ENCODE peak calls at places on chromosomes 12 and 14, in five cellular contexts. E, R, M, Z and Q are unnamed samples.
A peak's percentile ranks its signal among the peaks of the same experiment; 100 is the strongest.

GRCh38 chr14:65070710-65071033 is 31.6 kb downstream of the MAX start:
- DNase-seq in E (no peak), R (peak; percentile 69), M (no peak), Z (peak; percentile 24), Q (no peak)

GRCh38 chr12:43776498-43776897 is 17.7 kb downstream of the IRAK4 start:
- DNase-seq in E (peak; percentile 27), R (no peak), M (no peak), Z (peak; percentile 36), Q (no peak)

GRCh38 chr14:23321572-23322547 is 603 bp downstream of the PABPN1 start:
- DNase-seq in E (peak; percentile 81), R (peak; percentile 58), M (peak; percentile 44), Z (peak; percentile 55), Q (peak; percentile 56)

GRCh38 chr12:53057816-53058500 is 8.1 kb downstream of the TNS2 start:
- DNase-seq in E (no peak), R (no peak), M (no peak), Z (no peak), Q (no peak)

GRCh38 chr12:66036317-66036716 is 94.2 kb downstream of the LLPH start:
- DNase-seq in E (no peak), R (no peak), M (no peak), Z (no peak), Q (no peak)

GRCh38 chr12:1360812-1361211 is 233.6 kb downstream of the FBXL14 start:
- DNase-seq in E (no peak), R (no peak), M (no peak), Z (no peak), Q (no peak)

GRCh38 chr12:65953621-65954020 is 129.3 kb downstream of the HMGA2 start:
- DNase-seq in E (no peak), R (no peak), M (no peak), Z (no peak), Q (no peak)

GRCh38 chr12:4780624-4781023 is 60.4 kb downstream of the GALNT8 start:
- DNase-seq in E (no peak), R (no peak), M (no peak), Z (no peak), Q (no peak)

GRCh38 chr12:45309826-45310626 is 94.1 kb downstream of the ANO6 start:
- DNase-seq in E (no peak), R (no peak), M (no peak), Z (no peak), Q (no peak)

DNA sequence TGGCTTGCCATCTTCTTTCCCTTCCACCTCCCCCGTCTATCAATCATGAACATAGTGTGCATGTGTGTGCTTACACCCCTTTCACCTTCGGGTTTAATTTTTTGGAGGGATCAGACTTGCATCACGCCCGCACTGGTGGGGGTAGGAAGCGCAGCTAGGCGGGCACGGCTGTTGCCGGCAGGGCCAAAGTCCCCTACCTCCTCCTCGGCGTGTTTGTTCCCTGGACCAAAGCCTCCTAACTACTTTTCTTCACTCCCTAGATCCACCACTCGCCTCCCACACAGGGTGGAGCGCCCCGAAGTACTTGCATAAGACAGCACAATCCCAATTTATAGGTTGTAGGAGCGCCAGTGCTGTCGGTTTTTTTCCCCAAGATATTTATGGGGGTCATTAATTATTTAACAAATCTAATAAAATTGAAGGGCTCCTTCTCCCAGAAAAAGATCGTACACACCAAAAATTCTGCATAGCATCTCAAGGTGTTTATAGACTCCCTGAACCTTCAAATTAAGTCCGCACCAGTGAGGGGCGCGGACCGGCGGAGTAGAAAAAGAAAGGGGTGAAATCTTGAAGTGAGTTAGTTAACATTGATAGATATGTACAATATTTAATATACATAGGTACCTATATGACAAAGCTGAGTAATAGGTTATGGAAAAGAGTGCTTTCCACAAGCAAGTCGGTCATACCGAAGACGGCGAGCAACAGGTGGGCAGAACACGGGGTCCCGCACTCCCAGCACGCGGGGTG is 714 bp downstream of the PKP2 start:
- DNase-seq in E (peak; percentile 9), R (peak; percentile 79), M (no peak), Z (no peak), Q (no peak)
- TF ChIP-seq CTCF in E (no peak), R (peak; percentile 27), M (peak; percentile 51), Z (no peak), Q (no peak)

DNA sequence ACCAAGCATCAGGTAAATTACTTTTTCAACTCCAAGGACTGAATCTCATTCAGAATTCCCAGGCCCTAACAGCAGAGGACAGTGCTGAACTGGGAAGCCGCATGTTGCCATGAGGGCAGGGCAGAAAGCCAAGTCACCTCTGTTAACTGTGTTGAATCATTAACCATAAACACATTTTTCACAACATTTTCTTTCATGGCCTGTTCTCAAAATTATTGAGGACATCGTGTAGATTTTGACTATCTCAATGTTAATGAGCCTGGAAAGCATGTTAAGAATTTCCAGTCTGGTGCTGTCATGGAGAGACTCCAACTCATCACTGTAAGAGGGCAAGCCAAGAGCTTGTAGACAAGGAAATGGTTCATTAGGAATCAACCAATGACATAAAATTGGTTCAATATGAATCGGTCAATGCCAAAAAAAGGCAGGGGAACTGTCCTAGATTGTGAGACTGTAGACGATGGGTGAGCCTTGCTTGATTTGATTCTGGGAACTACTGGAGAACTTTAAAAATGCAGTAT is 33.7 kb downstream of the CPM start:
- DNase-seq in E (no peak), R (peak; percentile 75), M (no peak), Z (no peak), Q (no peak)
- TF ChIP-seq CTCF in E (no peak), R (peak; percentile 55), M (no peak), Z (no peak), Q (no peak)

GRCh38 chr12:31323466-31324115 is 2.4 kb downstream of the SINHCAF start:
- DNase-seq in E (peak; percentile 78), R (peak; percentile 57), M (no peak), Z (peak; percentile 83), Q (peak; percentile 62)

GRCh38 chr12:31324845-31325523 is 966 bp downstream of the SINHCAF start:
- DNase-seq in E (peak; percentile 51), R (peak; percentile 61), M (peak; percentile 40), Z (peak; percentile 66), Q (peak; percentile 52)

GRCh38 chr12:31325524-31325875 is 450 bp downstream of the SINHCAF start:
- DNase-seq in E (peak; percentile 25), R (no peak), M (no peak), Z (peak; percentile 30), Q (peak; percentile 46)

GRCh38 chr12:31322651-31323248 is 3.2 kb downstream of the SINHCAF start:
- DNase-seq in E (no peak), R (peak; percentile 13), M (no peak), Z (no peak), Q (no peak)

DNA sequence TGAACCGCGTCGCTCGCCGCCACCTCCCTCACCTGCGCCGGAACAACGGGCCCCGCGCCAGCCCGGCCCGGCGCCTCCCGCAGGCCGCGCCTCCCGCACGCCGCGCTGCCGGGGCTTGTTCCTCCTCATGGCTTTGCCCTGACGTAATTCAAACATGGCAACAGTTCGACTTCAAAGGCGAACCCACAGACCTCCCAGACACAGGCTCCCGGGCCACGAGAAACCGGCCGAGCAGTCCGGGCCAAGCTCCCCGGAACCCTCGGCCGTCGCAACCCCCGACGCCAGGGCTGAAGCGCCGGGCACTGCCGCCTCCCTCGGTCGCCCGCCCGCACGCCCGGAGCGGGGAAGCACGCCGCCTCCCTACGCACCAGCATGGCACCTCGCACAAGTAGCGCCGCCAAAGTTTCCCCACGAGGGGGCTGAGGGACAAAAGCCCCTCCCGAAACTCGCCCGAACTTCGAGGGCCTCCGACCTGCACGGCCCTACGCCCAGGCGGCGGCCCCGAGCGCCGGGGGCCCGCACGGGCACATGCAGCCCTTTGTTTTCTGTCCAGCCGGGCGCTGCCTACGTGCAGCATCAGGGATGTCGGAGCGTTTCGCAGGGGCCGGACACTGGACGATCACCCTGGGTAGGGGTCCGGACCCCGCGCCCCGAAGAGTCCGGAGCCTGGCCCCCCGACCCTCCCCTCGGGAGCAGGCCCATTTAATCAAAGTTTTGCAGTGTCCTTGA is 1.7 kb downstream of the SINHCAF start:
- DNase-seq in E (peak; percentile 73), R (peak; percentile 81), M (peak; percentile 58), Z (peak; percentile 81), Q (peak; percentile 82)
- TF ChIP-seq CTCF in E (no peak), R (peak; percentile 4), M (peak; percentile 55), Z (peak; percentile 14), Q (peak; percentile 9)

GRCh38 chr12:114932806-114933205 is 248.8 kb upstream of the TBX3 start:
- DNase-seq in E (no peak), R (no peak), M (no peak), Z (no peak), Q (no peak)

GRCh38 chr12:114936148-114937099 is 252.4 kb upstream of the TBX3 start:
- DNase-seq in E (no peak), R (no peak), M (no peak), Z (no peak), Q (no peak)

GRCh38 chr12:114938487-114939210 is 254.7 kb upstream of the TBX3 start:
- DNase-seq in E (no peak), R (no peak), M (peak; percentile 44), Z (no peak), Q (no peak)

GRCh38 chr12:114933428-114934160 is 249.6 kb upstream of the TBX3 start:
- DNase-seq in E (no peak), R (no peak), M (no peak), Z (no peak), Q (no peak)

DNA sequence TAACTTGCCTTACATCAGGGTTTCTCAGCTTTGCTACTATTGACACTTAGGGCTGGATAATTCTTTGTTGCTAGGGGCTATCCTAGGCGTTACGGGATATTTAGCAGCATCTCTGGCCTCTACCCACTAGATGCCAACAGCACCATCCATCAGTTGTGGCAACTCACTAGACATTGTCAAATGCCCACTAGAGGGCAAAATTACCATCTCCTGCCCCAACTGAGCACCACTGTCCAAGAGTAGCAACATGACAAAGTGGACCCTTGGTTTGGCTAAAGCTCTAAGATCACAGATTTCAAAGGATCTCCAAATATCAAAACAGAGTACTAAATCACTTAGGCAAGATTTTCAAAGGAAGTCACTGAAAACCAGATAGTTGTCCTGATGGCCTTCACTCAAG is 251.7 kb upstream of the TBX3 start:
- DNase-seq in E (no peak), R (no peak), M (no peak), Z (peak; percentile 6), Q (no peak)
- TF ChIP-seq CTCF in E (no peak), R (peak; percentile 11), M (no peak), Z (peak; percentile 11), Q (no peak)

GRCh38 chr12:108126212-108126611 is 2.9 kb upstream of the WSCD2 start:
- DNase-seq in E (no peak), R (no peak), M (no peak), Z (no peak), Q (no peak)
- TF ChIP-seq CTCF in E (no peak), R (no peak), M (no peak), Z (no peak), Q (no peak)

GRCh38 chr14:35384386-35385041 is 20.0 kb downstream of the NFKBIA start:
- DNase-seq in E (no peak), R (peak; percentile 65), M (no peak), Z (no peak), Q (no peak)
- TF ChIP-seq CTCF in E (no peak), R (no peak), M (no peak), Z (no peak), Q (no peak)

DNA sequence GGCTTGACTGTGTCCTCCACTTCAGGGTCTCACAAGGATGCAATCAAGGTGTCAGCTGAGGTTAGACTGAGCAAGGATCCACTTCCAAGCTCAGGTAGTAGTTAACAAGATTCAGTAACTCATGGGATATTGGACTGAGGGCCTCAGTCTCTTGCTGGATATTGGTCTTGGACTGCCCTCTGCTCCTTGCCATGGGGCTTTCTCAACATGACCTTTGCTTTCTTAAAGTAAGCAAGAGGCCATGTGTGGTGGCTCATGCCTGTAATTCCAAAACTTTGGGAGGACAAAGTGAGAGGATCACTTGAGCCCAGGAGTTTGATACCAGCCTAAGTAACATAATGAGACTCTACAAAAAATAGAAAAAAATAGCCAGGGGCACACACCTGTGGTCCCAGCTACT is 231.3 kb upstream of the AMIGO2 start:
- DNase-seq in E (no peak), R (no peak), M (no peak), Z (no peak), Q (no peak)
- TF ChIP-seq CTCF in E (no peak), R (no peak), M (no peak), Z (no peak), Q (no peak)

GRCh38 chr12:58920102-58920955 is at the start of gene LRIG3:
- DNase-seq in E (peak; percentile 17), R (peak; percentile 88), M (peak; percentile 76), Z (peak; percentile 91), Q (peak; percentile 86)
- TF ChIP-seq CTCF in E (no peak), R (peak; percentile 17), M (peak; percentile 50), Z (peak; percentile 18), Q (peak; percentile 15)